ENCODE peak calls at places on chromosomes 12 and 14, in six cellular contexts. One of them, this sample, is unnamed.

GRCh38 chr12:126156806-126157574 is 1091.8 kb downstream of the AACS start:
- DNase-seq in aorta: no peak
- DNase-seq in activated CD4-positive, alpha-beta T cell treated with anti-CD3 and anti-CD28 coated beads, Interleukin-2, amount 10 ng/mL, durations not matched to agents 24 days and 14 days: no peak
- DNase-seq in caudate nucleus: no peak
- DNase-seq in NAMALWA: peak
- DNase-seq in nephron progenitor cell: peak
- DNase-seq in this sample: no peak

GRCh38 chr12:14327717-14328116 is 37.8 kb upstream of the ATF7IP start:
- DNase-seq in aorta: no peak
- DNase-seq in activated CD4-positive, alpha-beta T cell treated with anti-CD3 and anti-CD28 coated beads, Interleukin-2, amount 10 ng/mL, durations not matched to agents 24 days and 14 days: no peak
- DNase-seq in caudate nucleus: no peak
- DNase-seq in NAMALWA: no peak
- DNase-seq in nephron progenitor cell: no peak
- DNase-seq in this sample: no peak

GRCh38 chr12:129607293-129607692 is 296.5 kb downstream of the TMEM132D start:
- DNase-seq in aorta: no peak
- DNase-seq in activated CD4-positive, alpha-beta T cell treated with anti-CD3 and anti-CD28 coated beads, Interleukin-2, amount 10 ng/mL, durations not matched to agents 24 days and 14 days: no peak
- DNase-seq in caudate nucleus: no peak
- DNase-seq in NAMALWA: no peak
- DNase-seq in nephron progenitor cell: peak
- DNase-seq in this sample: no peak

GRCh38 chr14:93006484-93007128 is 83.7 kb downstream of the CHGA start:
- DNase-seq in aorta: no peak
- DNase-seq in activated CD4-positive, alpha-beta T cell treated with anti-CD3 and anti-CD28 coated beads, Interleukin-2, amount 10 ng/mL, durations not matched to agents 24 days and 14 days: no peak
- DNase-seq in caudate nucleus: no peak
- DNase-seq in NAMALWA: no peak
- DNase-seq in nephron progenitor cell: no peak
- DNase-seq in this sample: no peak

GRCh38 chr12:111269688-111270087 is 99.2 kb downstream of the PHETA1 start:
- DNase-seq in aorta: no peak
- DNase-seq in activated CD4-positive, alpha-beta T cell treated with anti-CD3 and anti-CD28 coated beads, Interleukin-2, amount 10 ng/mL, durations not matched to agents 24 days and 14 days: no peak
- DNase-seq in caudate nucleus: no peak
- DNase-seq in NAMALWA: no peak
- DNase-seq in nephron progenitor cell: no peak
- DNase-seq in this sample: no peak

GRCh38 chr12:132872073-132872855 is 15.1 kb downstream of the CHFR start:
- DNase-seq in aorta: no peak
- DNase-seq in activated CD4-positive, alpha-beta T cell treated with anti-CD3 and anti-CD28 coated beads, Interleukin-2, amount 10 ng/mL, durations not matched to agents 24 days and 14 days: no peak
- DNase-seq in caudate nucleus: peak
- DNase-seq in NAMALWA: no peak
- DNase-seq in nephron progenitor cell: no peak
- DNase-seq in this sample: no peak

GRCh38 chr12:104555650-104556049 is 98.9 kb downstream of the CHST11 start:
- DNase-seq in aorta: no peak
- DNase-seq in activated CD4-positive, alpha-beta T cell treated with anti-CD3 and anti-CD28 coated beads, Interleukin-2, amount 10 ng/mL, durations not matched to agents 24 days and 14 days: no peak
- DNase-seq in caudate nucleus: no peak
- DNase-seq in NAMALWA: no peak
- DNase-seq in nephron progenitor cell: no peak
- DNase-seq in this sample: no peak

GRCh38 chr12:76863005-76863670 is 15.7 kb downstream of the CSRP2 start:
- DNase-seq in aorta: no peak
- DNase-seq in activated CD4-positive, alpha-beta T cell treated with anti-CD3 and anti-CD28 coated beads, Interleukin-2, amount 10 ng/mL, durations not matched to agents 24 days and 14 days: no peak
- DNase-seq in caudate nucleus: no peak
- DNase-seq in NAMALWA: no peak
- DNase-seq in nephron progenitor cell: no peak
- DNase-seq in this sample: no peak

GRCh38 chr14:104549536-104550339 is 29.8 kb upstream of the C14orf180 start:
- DNase-seq in aorta: no peak
- DNase-seq in activated CD4-positive, alpha-beta T cell treated with anti-CD3 and anti-CD28 coated beads, Interleukin-2, amount 10 ng/mL, durations not matched to agents 24 days and 14 days: no peak
- DNase-seq in caudate nucleus: no peak
- DNase-seq in NAMALWA: no peak
- DNase-seq in nephron progenitor cell: no peak
- DNase-seq in this sample: peak

GRCh38 chr14:40240456-40240855 is 808.2 kb upstream of the FBXO33 start:
- DNase-seq in aorta: no peak
- DNase-seq in activated CD4-positive, alpha-beta T cell treated with anti-CD3 and anti-CD28 coated beads, Interleukin-2, amount 10 ng/mL, durations not matched to agents 24 days and 14 days: no peak
- DNase-seq in caudate nucleus: no peak
- DNase-seq in NAMALWA: no peak
- DNase-seq in nephron progenitor cell: no peak
- DNase-seq in this sample: no peak

GRCh38 chr12:125029756-125030358 is 35.4 kb upstream of the AACS start:
- DNase-seq in aorta: no peak
- DNase-seq in activated CD4-positive, alpha-beta T cell treated with anti-CD3 and anti-CD28 coated beads, Interleukin-2, amount 10 ng/mL, durations not matched to agents 24 days and 14 days: no peak
- DNase-seq in caudate nucleus: no peak
- DNase-seq in NAMALWA: no peak
- DNase-seq in nephron progenitor cell: no peak
- DNase-seq in this sample: no peak